ENCODE peak calls at places on chromosome 16, in five cellular contexts. H is HepG2, T is A549, Z is GM12878, O is K562. N is an unnamed sample.

GRCh38 chr16:49510676-49511305 is 137.2 kb downstream of the C16orf78 start:
- DNase-seq in H (no peak), T (no peak), Z (no peak), O (no peak), N (no peak)

GRCh38 chr16:11402051-11402744 is 56.9 kb downstream of the RMI2 start:
- DNase-seq in H (no peak), T (no peak), Z (no peak), O (no peak), N (no peak)

GRCh38 chr16:11283820-11284248 is 2.7 kb upstream of the PRM1 start:
- DNase-seq in H (peak; percentile 69), T (no peak), Z (no peak), O (no peak), N (no peak)

GRCh38 chr16:66335704-66336329 is 30.7 kb upstream of the CDH5 start:
- DNase-seq in H (no peak), T (no peak), Z (no peak), O (no peak), N (no peak)

GRCh38 chr16:2598723-2599122 is 60.9 kb downstream of the PDPK1 start:
- DNase-seq in H (no peak), T (no peak), Z (no peak), O (no peak), N (no peak)

GRCh38 chr16:53216798-53217197 is 162.0 kb downstream of the CHD9 start:
- DNase-seq in H (no peak), T (no peak), Z (no peak), O (peak; percentile 19), N (no peak)

GRCh38 chr16:53898993-53899392 is 195.0 kb downstream of the FTO start:
- DNase-seq in H (peak; percentile 43), T (no peak), Z (no peak), O (no peak), N (no peak)

GRCh38 chr16:56866955-56867830 is 2.2 kb downstream of the SLC12A3 start:
- DNase-seq in H (peak; percentile 70), T (peak; percentile 60), Z (no peak), O (peak; percentile 49), N (peak; percentile 84)

GRCh38 chr16:74999208-74999682 is 421 bp downstream of the ZNRF1 start:
- DNase-seq in H (no peak), T (no peak), Z (no peak), O (peak; percentile 77), N (peak; percentile 36)

DNA sequence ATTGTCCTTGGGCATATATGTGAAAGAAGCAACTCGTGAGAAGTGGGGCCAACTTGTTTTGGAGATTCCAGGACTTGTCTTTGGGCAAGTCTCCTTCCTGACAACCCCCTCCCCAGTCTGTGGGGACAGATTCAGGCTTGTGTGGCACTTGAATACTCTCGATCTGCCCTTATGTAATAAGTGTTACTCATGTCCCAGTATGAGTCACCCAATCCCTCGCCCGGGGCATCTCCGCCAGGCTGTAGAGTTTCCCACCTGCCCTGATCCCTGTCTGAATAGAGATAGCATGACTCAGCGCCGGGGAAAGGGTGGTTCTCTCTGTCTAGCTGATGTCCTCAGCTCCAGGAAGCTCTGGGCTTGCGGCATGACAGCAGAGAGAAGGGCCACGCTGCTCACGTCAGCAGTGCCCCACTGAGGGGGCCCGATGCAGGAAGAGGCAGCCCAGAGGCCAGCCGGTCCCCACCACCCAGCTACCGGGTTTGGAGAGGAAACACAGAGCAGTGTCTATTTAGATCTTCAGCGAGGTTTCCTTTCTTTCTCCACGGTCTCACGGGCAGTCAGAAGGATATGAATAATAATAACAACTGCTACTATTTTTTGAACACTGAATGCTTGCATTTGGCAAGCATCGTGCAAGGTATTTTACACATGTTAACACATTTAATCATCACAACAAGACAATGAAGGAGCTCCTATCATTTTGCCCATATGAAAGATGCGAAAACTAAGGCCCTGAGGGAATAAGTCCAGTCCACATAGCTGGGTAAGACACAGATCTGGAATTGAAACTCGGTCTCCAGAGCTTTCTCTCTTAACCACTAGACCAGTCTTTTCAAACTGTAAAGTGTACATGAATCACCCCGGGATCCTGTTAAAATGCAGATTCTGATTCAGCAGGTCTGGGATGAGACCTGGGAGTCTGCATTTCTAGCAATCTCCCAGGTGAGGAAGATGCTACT is 426.7 kb upstream of the MAF start:
- DNase-seq in H (peak; percentile 80), T (peak; percentile 97), Z (peak; percentile 19), O (peak; percentile 84), N (peak; percentile 35)
- TF ChIP-seq JUNB in H (peak; percentile 80), T (peak; percentile 98), Z (peak; percentile 63), O (peak; percentile 89), N (no peak)

GRCh38 chr16:82236415-82236814 is 66.4 kb upstream of the MPHOSPH6 start:
- DNase-seq in H (no peak), T (no peak), Z (no peak), O (no peak), N (no peak)

GRCh38 chr16:82236875-82237274 is 66.9 kb upstream of the MPHOSPH6 start:
- DNase-seq in H (no peak), T (no peak), Z (no peak), O (no peak), N (no peak)

GRCh38 chr16:82240111-82240510 is 70.1 kb upstream of the MPHOSPH6 start:
- DNase-seq in H (no peak), T (no peak), Z (no peak), O (no peak), N (no peak)

DNA sequence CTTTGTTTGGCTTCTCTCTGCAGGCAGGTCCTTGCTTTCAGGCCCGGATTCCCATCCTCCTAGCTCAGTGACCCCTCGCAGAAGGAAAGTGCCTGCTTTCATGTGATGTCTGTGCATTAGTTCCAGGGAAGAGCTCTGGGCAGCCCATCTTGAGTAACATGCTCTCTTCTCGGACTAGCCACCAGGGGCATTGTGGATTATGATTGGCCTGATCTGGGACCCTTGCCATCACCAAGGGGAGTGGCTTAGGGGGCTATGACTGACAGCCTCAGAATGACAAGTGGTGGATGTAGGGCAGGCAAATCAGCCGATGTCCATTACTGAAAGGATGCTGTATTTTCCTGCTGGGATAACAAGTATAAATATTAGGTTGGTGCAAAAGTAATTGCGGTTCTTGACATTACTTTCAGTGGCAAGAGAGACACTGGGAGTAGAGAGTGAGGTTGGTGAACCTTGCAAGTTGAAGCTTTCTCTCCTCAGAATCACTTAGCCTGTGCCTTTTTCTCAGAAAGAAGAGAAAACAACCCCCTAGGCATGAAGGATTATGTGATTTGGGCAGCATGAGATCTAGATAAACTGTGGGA is 71.5 kb upstream of the MPHOSPH6 start:
- DNase-seq in H (no peak), T (no peak), Z (no peak), O (no peak), N (peak; percentile 51)
- TF ChIP-seq JUNB in H (no peak), T (no peak), Z (no peak), O (no peak), N (no peak)

GRCh38 chr16:28063047-28063521 is 430 bp downstream of the GSG1L start:
- DNase-seq in H (no peak), T (peak; percentile 23), Z (no peak), O (no peak), N (peak; percentile 53)
- TF ChIP-seq JUNB in H (no peak), T (no peak), Z (no peak), O (no peak), N (no peak)

GRCh38 chr16:14351647-14352046 is 278.4 kb downstream of the PARN start:
- DNase-seq in H (peak; percentile 50), T (no peak), Z (no peak), O (no peak), N (no peak)
- TF ChIP-seq JUNB in H (no peak), T (no peak), Z (no peak), O (no peak), N (no peak)

GRCh38 chr16:239948-240277 is 5.3 kb downstream of the FAM234A start:
- DNase-seq in H (peak; percentile 39), T (no peak), Z (no peak), O (peak; percentile 20), N (no peak)
- TF ChIP-seq JUNB in H (no peak), T (no peak), Z (no peak), O (no peak), N (no peak)

DNA sequence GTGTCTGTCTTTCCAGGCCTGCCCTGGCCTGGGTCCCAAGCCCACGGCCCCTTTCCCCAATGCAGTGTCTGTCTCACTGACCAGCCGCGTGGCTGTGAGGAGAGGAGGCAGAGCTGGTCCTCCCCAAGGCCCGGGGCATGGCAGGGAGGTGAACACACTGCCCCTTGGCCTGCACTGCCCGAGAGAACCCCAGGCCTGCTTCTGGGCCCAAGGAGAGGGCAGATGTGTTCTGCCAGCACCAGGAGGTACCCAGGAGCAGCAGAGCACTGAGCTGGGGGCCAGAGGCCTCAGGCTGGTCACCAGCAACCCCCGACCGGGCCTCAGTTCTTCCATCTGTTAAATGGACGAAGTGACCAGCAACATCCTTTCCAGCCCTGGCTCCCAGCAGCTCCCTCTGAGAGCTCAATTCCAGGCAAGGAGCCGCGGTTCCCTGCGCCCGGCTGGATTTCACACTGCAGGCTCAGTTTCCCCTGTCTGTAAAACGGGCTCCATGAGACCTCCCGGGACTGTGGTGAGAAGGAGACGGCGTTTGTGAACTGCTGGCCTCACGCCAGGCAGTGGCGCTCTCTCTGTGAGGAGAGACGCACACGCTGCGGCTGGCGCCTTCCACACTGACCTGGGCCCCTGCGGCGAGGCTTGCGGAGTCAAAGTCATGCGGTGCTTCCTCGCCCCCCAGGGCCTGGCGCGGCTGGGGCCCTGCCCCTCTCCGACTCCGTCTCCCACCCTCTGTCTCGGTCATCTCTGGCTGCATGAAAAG is 8.1 kb upstream of the ZFPM1 start:
- DNase-seq in H (no peak), T (no peak), Z (no peak), O (no peak), N (no peak)
- TF ChIP-seq JUNB in H (no peak), T (no peak), Z (no peak), O (no peak), N (no peak)

GRCh38 chr16:69761983-69762842 is at the start of gene WWP2:
- DNase-seq in H (peak; percentile 77), T (peak; percentile 82), Z (peak; percentile 34), O (peak; percentile 87), N (peak; percentile 91)
- TF ChIP-seq JUNB in H (no peak), T (no peak), Z (no peak), O (no peak), N (no peak)

GRCh38 chr16:24685539-24686432 is 43.7 kb upstream of the TNRC6A start:
- DNase-seq in H (peak; percentile 85), T (peak; percentile 79), Z (no peak), O (no peak), N (peak; percentile 80)
- TF ChIP-seq JUNB in H (no peak), T (no peak), Z (no peak), O (no peak), N (no peak)

GRCh38 chr16:85982563-85982939 is 83.6 kb downstream of the IRF8 start:
- DNase-seq in H (no peak), T (no peak), Z (no peak), O (no peak), N (no peak)

GRCh38 chr16:85983064-85983463 is 84.1 kb downstream of the IRF8 start:
- DNase-seq in H (no peak), T (no peak), Z (no peak), O (no peak), N (no peak)

GRCh38 chr16:85984211-85984880 is 85.4 kb downstream of the IRF8 start:
- DNase-seq in H (no peak), T (no peak), Z (no peak), O (no peak), N (no peak)

GRCh38 chr16:85984947-85985451 is 86.0 kb downstream of the IRF8 start:
- DNase-seq in H (no peak), T (no peak), Z (no peak), O (no peak), N (no peak)

DNA sequence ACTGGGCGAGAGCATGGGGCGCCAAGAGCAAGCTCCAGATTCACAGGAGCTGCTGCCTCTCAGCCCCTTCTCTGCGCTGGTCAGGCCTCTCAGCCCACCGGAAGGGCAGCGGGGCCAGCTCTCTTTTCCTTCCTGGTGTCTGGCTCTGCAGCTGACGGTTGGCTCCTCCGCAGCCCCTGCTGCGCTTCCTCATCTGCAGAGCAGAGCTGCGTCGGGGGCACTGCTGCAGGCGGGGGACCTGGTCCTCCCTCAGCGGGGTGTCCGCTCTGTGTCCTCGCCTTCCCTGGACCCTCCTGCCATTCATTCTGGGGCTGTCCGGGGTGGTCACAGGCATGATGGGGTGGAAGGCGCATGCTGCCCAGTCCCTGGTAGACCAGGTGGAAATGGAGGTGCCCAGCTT is 84.6 kb downstream of the IRF8 start:
- DNase-seq in H (no peak), T (no peak), Z (no peak), O (no peak), N (no peak)
- TF ChIP-seq JUNB in H (no peak), T (no peak), Z (no peak), O (no peak), N (no peak)

N was measured in GM23338.